ENCODE peak calls at places on chromosomes 12 and 14, in eight cellular contexts. J is T-helper 2 cell; V is GF-D8; P is HEK293T; Q is stimulated activated naive CD8-positive, alpha-beta T cell treated with anti-CD3 and anti-CD28 coated beads, Interleukin-15, Interleukin-2, amounts not matched to agents 100 U/mL and 50 U/mL, for 24 hours; I is stimulated activated CD4-positive, alpha-beta T cell treated with anti-CD3 and anti-CD28 coated beads, Interleukin-4, amount 100 ng/mL, for 48 hours; N is C1 segment of cervical spinal cord; T is NCI-H1092. A is an unnamed sample.

GRCh38 chr14:24274101-24274543 is 2.7 kb upstream of the RABGGTA start:
- DNase-seq in J (peak), V (peak), P (no peak), Q (peak), I (peak), N (no peak), T (no peak), A (no peak)

GRCh38 chr14:92652413-92653151 is 95.8 kb downstream of the LGMN start:
- DNase-seq in J (peak), V (no peak), P (no peak), Q (peak), I (no peak), N (no peak), T (no peak), A (no peak)

GRCh38 chr12:51368640-51369517 is 22.3 kb downstream of the GALNT6 start:
- DNase-seq in J (peak), V (peak), P (no peak), Q (peak), I (peak), N (no peak), T (no peak), A (peak)

GRCh38 chr12:52207895-52208294 is 16.1 kb upstream of the KRT80 start:
- DNase-seq in J (no peak), V (peak), P (no peak), Q (no peak), I (no peak), N (no peak), T (peak), A (peak)

GRCh38 chr12:61870658-61871559 is 389.3 kb upstream of the USP15 start:
- DNase-seq in J (peak), V (no peak), P (no peak), Q (no peak), I (no peak), N (no peak), T (no peak), A (no peak)

GRCh38 chr12:131695968-131696367 is 14.9 kb upstream of the SFSWAP start:
- DNase-seq in J (no peak), V (no peak), P (no peak), Q (no peak), I (no peak), N (no peak), T (no peak), A (no peak)

GRCh38 chr12:115755752-115756140 is 521.7 kb downstream of the MED13L start:
- DNase-seq in J (no peak), V (no peak), P (no peak), Q (no peak), I (no peak), N (no peak), T (no peak), A (no peak)

GRCh38 chr14:89533761-89534160 is 116.7 kb upstream of the FOXN3 start:
- DNase-seq in J (no peak), V (no peak), P (no peak), Q (no peak), I (no peak), N (no peak), T (no peak), A (no peak)

GRCh38 chr14:41297961-41298690 is 308.6 kb upstream of the LRFN5 start:
- DNase-seq in J (no peak), V (no peak), P (no peak), Q (no peak), I (no peak), N (no peak), T (no peak), A (no peak)

GRCh38 chr12:103827800-103828440 is 13.1 kb downstream of the NT5DC3 start:
- DNase-seq in J (no peak), V (peak), P (no peak), Q (no peak), I (no peak), N (no peak), T (no peak), A (no peak)

GRCh38 chr14:77041837-77042557 is 13.5 kb upstream of the IRF2BPL start:
- DNase-seq in J (no peak), V (no peak), P (no peak), Q (no peak), I (no peak), N (peak), T (peak), A (no peak)

A was measured in NCI-H774.